ENCODE peak calls at places on chromosomes 16 and 17, in ten cellular contexts. One of them, this sample, is unnamed.

GRCh38 chr17:83091257-83092141 is 12.1 kb downstream of the METRNL start:
- DNase-seq in adrenal gland: peak; percentile 65
- DNase-seq in heart left ventricle: peak; percentile 67
- DNase-seq in HepG2: peak; percentile 46
- DNase-seq in tibial nerve: no peak
- DNase-seq in IMR-90: no peak
- DNase-seq in A549: no peak
- DNase-seq in lower leg skin: peak; percentile 43
- DNase-seq in stomach: peak; percentile 89
- DNase-seq in body of pancreas: peak; percentile 74
- DNase-seq in this sample: no peak

GRCh38 chr17:68135141-68135887 is 99.8 kb downstream of the KPNA2 start:
- DNase-seq in adrenal gland: no peak
- DNase-seq in heart left ventricle: no peak
- DNase-seq in HepG2: no peak
- DNase-seq in tibial nerve: no peak
- DNase-seq in IMR-90: no peak
- DNase-seq in A549: no peak
- DNase-seq in lower leg skin: no peak
- DNase-seq in stomach: no peak
- DNase-seq in body of pancreas: no peak
- DNase-seq in this sample: no peak

GRCh38 chr16:19179890-19180490 is 11.9 kb downstream of the SYT17 start:
- DNase-seq in adrenal gland: peak; percentile 39
- DNase-seq in heart left ventricle: peak; percentile 72
- DNase-seq in HepG2: peak; percentile 62
- DNase-seq in tibial nerve: no peak
- DNase-seq in IMR-90: peak; percentile 33
- DNase-seq in A549: peak; percentile 70
- DNase-seq in lower leg skin: peak; percentile 64
- DNase-seq in stomach: peak; percentile 72
- DNase-seq in body of pancreas: peak; percentile 70
- DNase-seq in this sample: no peak

GRCh38 chr16:24075302-24075701 is 180.8 kb upstream of the CACNG3 start:
- DNase-seq in adrenal gland: no peak
- DNase-seq in heart left ventricle: no peak
- DNase-seq in HepG2: no peak
- DNase-seq in tibial nerve: no peak
- DNase-seq in IMR-90: no peak
- DNase-seq in A549: no peak
- DNase-seq in lower leg skin: no peak
- DNase-seq in stomach: no peak
- DNase-seq in body of pancreas: no peak
- DNase-seq in this sample: no peak

GRCh38 chr17:16888413-16889087 is 83.4 kb downstream of the TNFRSF13B start:
- DNase-seq in adrenal gland: no peak
- DNase-seq in heart left ventricle: no peak
- DNase-seq in HepG2: no peak
- DNase-seq in tibial nerve: no peak
- DNase-seq in IMR-90: no peak
- DNase-seq in A549: no peak
- DNase-seq in lower leg skin: no peak
- DNase-seq in stomach: no peak
- DNase-seq in body of pancreas: no peak
- DNase-seq in this sample: peak; percentile 77

GRCh38 chr16:22357635-22357971 is 16.8 kb downstream of the CDR2 start:
- DNase-seq in adrenal gland: no peak
- DNase-seq in heart left ventricle: no peak
- DNase-seq in HepG2: no peak
- DNase-seq in tibial nerve: no peak
- DNase-seq in IMR-90: no peak
- DNase-seq in A549: no peak
- DNase-seq in lower leg skin: no peak
- DNase-seq in stomach: no peak
- DNase-seq in body of pancreas: no peak
- DNase-seq in this sample: no peak

GRCh38 chr16:65117701-65118448 is 4.0 kb downstream of the CDH11 start:
- DNase-seq in adrenal gland: peak; percentile 63
- DNase-seq in heart left ventricle: peak; percentile 63
- DNase-seq in HepG2: peak; percentile 59
- DNase-seq in tibial nerve: peak; percentile 63
- DNase-seq in IMR-90: peak; percentile 90
- DNase-seq in A549: peak; percentile 70
- DNase-seq in lower leg skin: peak; percentile 59
- DNase-seq in stomach: peak; percentile 43
- DNase-seq in body of pancreas: peak; percentile 57
- DNase-seq in this sample: peak; percentile 91

GRCh38 chr16:72987480-72987901 is 60.4 kb downstream of the ZFHX3 start:
- DNase-seq in adrenal gland: no peak
- DNase-seq in heart left ventricle: no peak
- DNase-seq in HepG2: no peak
- DNase-seq in tibial nerve: no peak
- DNase-seq in IMR-90: no peak
- DNase-seq in A549: no peak
- DNase-seq in lower leg skin: peak; percentile 54
- DNase-seq in stomach: no peak
- DNase-seq in body of pancreas: no peak
- DNase-seq in this sample: no peak

GRCh38 chr17:45127583-45128300 is 4.6 kb downstream of the PLCD3 start:
- DNase-seq in adrenal gland: peak; percentile 75
- DNase-seq in heart left ventricle: peak; percentile 79
- DNase-seq in HepG2: peak; percentile 85
- DNase-seq in tibial nerve: peak; percentile 55
- DNase-seq in IMR-90: peak; percentile 42
- DNase-seq in A549: peak; percentile 82
- DNase-seq in lower leg skin: no peak
- DNase-seq in stomach: peak; percentile 88
- DNase-seq in body of pancreas: peak; percentile 46
- DNase-seq in this sample: no peak

GRCh38 chr16:31400191-31400590 is 7.1 kb downstream of the ITGAD start:
- DNase-seq in adrenal gland: no peak
- DNase-seq in heart left ventricle: no peak
- DNase-seq in HepG2: no peak
- DNase-seq in tibial nerve: no peak
- DNase-seq in IMR-90: no peak
- DNase-seq in A549: no peak
- DNase-seq in lower leg skin: no peak
- DNase-seq in stomach: no peak
- DNase-seq in body of pancreas: no peak
- DNase-seq in this sample: no peak

GRCh38 chr16:81937305-81938038 is 73.8 kb downstream of the SDR42E1 start:
- DNase-seq in adrenal gland: peak; percentile 24
- DNase-seq in heart left ventricle: no peak
- DNase-seq in HepG2: no peak
- DNase-seq in tibial nerve: no peak
- DNase-seq in IMR-90: no peak
- DNase-seq in A549: no peak
- DNase-seq in lower leg skin: no peak
- DNase-seq in stomach: no peak
- DNase-seq in body of pancreas: no peak
- DNase-seq in this sample: no peak

GRCh38 chr17:628089-628488 is 86.5 kb downstream of the VPS53 start:
- DNase-seq in adrenal gland: no peak
- DNase-seq in heart left ventricle: no peak
- DNase-seq in HepG2: no peak
- DNase-seq in tibial nerve: no peak
- DNase-seq in IMR-90: no peak
- DNase-seq in A549: no peak
- DNase-seq in lower leg skin: no peak
- DNase-seq in stomach: no peak
- DNase-seq in body of pancreas: no peak
- DNase-seq in this sample: no peak

GRCh38 chr16:86578499-86579267 is at the start of gene FOXL1:
- DNase-seq in adrenal gland: no peak
- DNase-seq in heart left ventricle: peak; percentile 71
- DNase-seq in HepG2: no peak
- DNase-seq in tibial nerve: no peak
- DNase-seq in IMR-90: peak; percentile 80
- DNase-seq in A549: no peak
- DNase-seq in lower leg skin: no peak
- DNase-seq in stomach: no peak
- DNase-seq in body of pancreas: no peak
- DNase-seq in this sample: no peak

GRCh38 chr17:12107905-12108304 is 87.2 kb downstream of the MAP2K4 start:
- DNase-seq in adrenal gland: no peak
- DNase-seq in heart left ventricle: no peak
- DNase-seq in HepG2: no peak
- DNase-seq in tibial nerve: no peak
- DNase-seq in IMR-90: peak; percentile 56
- DNase-seq in A549: no peak
- DNase-seq in lower leg skin: no peak
- DNase-seq in stomach: no peak
- DNase-seq in body of pancreas: no peak
- DNase-seq in this sample: no peak

GRCh38 chr17:31561469-31562412 is 170.3 kb downstream of the RAB11FIP4 start:
- DNase-seq in adrenal gland: no peak
- DNase-seq in heart left ventricle: no peak
- DNase-seq in HepG2: no peak
- DNase-seq in tibial nerve: no peak
- DNase-seq in IMR-90: peak; percentile 49
- DNase-seq in A549: no peak
- DNase-seq in lower leg skin: no peak
- DNase-seq in stomach: no peak
- DNase-seq in body of pancreas: no peak
- DNase-seq in this sample: no peak

GRCh38 chr17:77371117-77371887 is 230.5 kb downstream of the SEC14L1 start:
- DNase-seq in adrenal gland: no peak
- DNase-seq in heart left ventricle: peak; percentile 23
- DNase-seq in HepG2: no peak
- DNase-seq in tibial nerve: no peak
- DNase-seq in IMR-90: peak; percentile 50
- DNase-seq in A549: no peak
- DNase-seq in lower leg skin: no peak
- DNase-seq in stomach: peak; percentile 73
- DNase-seq in body of pancreas: no peak
- DNase-seq in this sample: no peak
- H3K4me3 ChIP-seq in adrenal gland: no peak overlapping the region
- H3K4me3 ChIP-seq in heart left ventricle: no peak overlapping the region
- H3K4me3 ChIP-seq in HepG2: peak overlapping the region; percentile 91
- H3K4me3 ChIP-seq in tibial nerve: peak overlapping the region; percentile 75
- H3K4me3 ChIP-seq in IMR-90: no peak overlapping the region
- H3K4me3 ChIP-seq in A549: no peak overlapping the region
- H3K4me3 ChIP-seq in lower leg skin: no peak overlapping the region
- H3K4me3 ChIP-seq in stomach: peak overlapping the region; percentile 76
- H3K4me3 ChIP-seq in body of pancreas: no peak overlapping the region
- H3K4me3 ChIP-seq in this sample: peak overlapping the region; percentile 6

DNA sequence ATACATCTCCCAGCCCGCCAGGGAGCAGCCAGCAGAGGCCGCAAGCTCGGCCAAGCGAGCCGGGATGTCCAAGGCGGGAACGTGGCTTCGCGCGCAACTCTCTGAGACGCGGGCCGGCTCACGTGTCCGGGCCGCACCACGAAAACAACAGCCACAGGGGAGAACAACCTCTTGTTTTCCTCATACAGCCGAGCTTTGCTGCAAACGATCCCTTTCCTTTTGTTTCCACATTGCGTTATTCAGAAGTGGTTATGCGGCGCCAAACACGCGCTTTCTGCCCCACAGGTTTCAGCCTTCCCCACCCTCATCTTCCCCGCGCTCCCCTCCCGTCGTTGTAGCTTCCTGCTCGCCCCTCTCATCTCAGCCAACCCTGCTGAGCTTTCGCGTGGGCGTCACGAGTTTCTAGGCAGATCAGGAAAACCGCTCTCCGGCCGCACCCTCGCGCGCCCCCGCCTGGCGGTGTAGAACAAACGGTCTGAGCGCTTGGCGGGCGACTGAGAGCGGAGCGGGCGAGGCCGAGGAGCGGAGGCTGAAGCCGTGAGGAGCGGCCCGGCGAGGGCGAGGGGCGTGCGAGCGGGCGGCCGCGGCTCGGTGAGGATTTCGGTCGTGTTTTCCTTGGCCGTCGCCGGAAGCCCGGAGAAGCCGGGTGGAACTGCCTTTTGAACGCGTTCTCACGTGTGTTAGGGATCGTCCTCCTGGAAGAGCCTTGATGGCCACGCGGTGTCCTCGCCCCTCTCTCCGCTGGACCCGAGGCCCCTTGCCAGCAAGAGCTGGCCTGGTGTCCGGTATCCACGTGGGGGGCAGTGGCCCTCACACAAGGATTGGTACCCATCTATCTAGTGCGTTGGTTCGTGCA is 6.6 kb upstream of the SMARCD2 start:
- DNase-seq in adrenal gland: peak; percentile 94
- DNase-seq in heart left ventricle: peak; percentile 95
- DNase-seq in HepG2: peak; percentile 71
- DNase-seq in tibial nerve: peak; percentile 87
- DNase-seq in IMR-90: peak; percentile 80
- DNase-seq in A549: peak; percentile 99
- DNase-seq in lower leg skin: peak; percentile 90
- DNase-seq in stomach: peak; percentile 94
- DNase-seq in body of pancreas: peak; percentile 95
- DNase-seq in this sample: peak; percentile 98
- TF ChIP-seq POLR2A in adrenal gland: no peak
- TF ChIP-seq POLR2A in heart left ventricle: no peak
- TF ChIP-seq POLR2A in HepG2: no peak
- TF ChIP-seq POLR2A in tibial nerve: no peak
- TF ChIP-seq POLR2A in IMR-90: no peak
- TF ChIP-seq POLR2A in A549: no peak
- TF ChIP-seq POLR2A in lower leg skin: no peak
- TF ChIP-seq POLR2A in stomach: no peak
- TF ChIP-seq POLR2A in body of pancreas: no peak
- TF ChIP-seq POLR2A in this sample: no peak

GRCh38 chr17:75048396-75048933 is 1.4 kb downstream of the KCTD2 start:
- DNase-seq in adrenal gland: peak; percentile 73
- DNase-seq in heart left ventricle: peak; percentile 60
- DNase-seq in HepG2: no peak
- DNase-seq in tibial nerve: no peak
- DNase-seq in IMR-90: peak; percentile 10
- DNase-seq in A549: no peak
- DNase-seq in lower leg skin: no peak
- DNase-seq in stomach: peak; percentile 41
- DNase-seq in body of pancreas: peak; percentile 66
- DNase-seq in this sample: no peak
- H3K4me3 ChIP-seq in adrenal gland: no peak overlapping the region
- H3K4me3 ChIP-seq in heart left ventricle: no peak overlapping the region
- H3K4me3 ChIP-seq in HepG2: peak overlapping the region; percentile 90
- H3K4me3 ChIP-seq in tibial nerve: peak overlapping the region; percentile 98
- H3K4me3 ChIP-seq in IMR-90: peak overlapping the region; percentile 71
- H3K4me3 ChIP-seq in A549: peak overlapping the region; percentile 94
- H3K4me3 ChIP-seq in lower leg skin: no peak overlapping the region
- H3K4me3 ChIP-seq in stomach: peak overlapping the region; percentile 79
- H3K4me3 ChIP-seq in body of pancreas: no peak overlapping the region
- H3K4me3 ChIP-seq in this sample: peak overlapping the region; percentile 70

DNA sequence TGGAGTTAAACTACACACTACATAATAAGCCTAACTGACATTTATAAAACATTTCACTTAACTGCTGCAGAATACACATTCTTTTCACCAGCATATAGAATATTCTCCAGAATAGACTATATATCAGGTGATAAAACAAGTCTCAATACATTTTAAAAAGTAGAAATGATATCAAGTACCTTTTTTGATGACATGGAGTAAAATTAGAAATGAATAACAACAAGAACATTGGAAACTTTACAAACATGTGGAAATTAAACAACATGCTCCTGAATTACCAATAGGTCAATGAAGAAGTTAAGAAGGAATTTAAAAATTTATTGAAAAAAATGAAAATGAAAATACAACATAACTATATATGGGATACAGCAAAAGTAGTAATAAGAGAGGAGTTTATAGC is 47.5 kb upstream of the CES5A start:
- DNase-seq in adrenal gland: no peak
- DNase-seq in heart left ventricle: no peak
- DNase-seq in HepG2: no peak
- DNase-seq in tibial nerve: no peak
- DNase-seq in IMR-90: no peak
- DNase-seq in A549: no peak
- DNase-seq in lower leg skin: no peak
- DNase-seq in stomach: no peak
- DNase-seq in body of pancreas: no peak
- DNase-seq in this sample: no peak
- TF ChIP-seq POLR2A in adrenal gland: no peak
- TF ChIP-seq POLR2A in heart left ventricle: no peak
- TF ChIP-seq POLR2A in HepG2: no peak
- TF ChIP-seq POLR2A in tibial nerve: no peak
- TF ChIP-seq POLR2A in IMR-90: no peak
- TF ChIP-seq POLR2A in A549: no peak
- TF ChIP-seq POLR2A in lower leg skin: no peak
- TF ChIP-seq POLR2A in stomach: no peak
- TF ChIP-seq POLR2A in body of pancreas: no peak
- TF ChIP-seq POLR2A in this sample: no peak